ENCODE peak calls at places on chromosomes 6 and 20, in ten cellular contexts. One of them, this sample, is unnamed.

GRCh38 chr20:48425776-48426175 is 402.0 kb downstream of the PREX1 start:
- DNase-seq in activated CD4-positive, alpha-beta T cell treated with anti-CD3 and anti-CD28 coated beads for 4 hours: no peak
- DNase-seq in NCI-H2029 treated with DMSO at 0.1 percent for 48 hours: no peak
- DNase-seq in adrenal gland: no peak
- DNase-seq in AG08396: no peak
- DNase-seq in cardiac fibroblast: no peak
- DNase-seq in DMS153: no peak
- DNase-seq in smooth muscle cell of the brain vasculature: no peak
- DNase-seq in fibroblast of the conjunctiva: no peak
- DNase-seq in activated T-cell treated with anti-CD3 and anti-CD28 coated beads, Interleukin-2, amount 50 U/mL, for 4 hours: no peak
- DNase-seq in this sample: no peak

GRCh38 chr20:17445561-17445960 is 85.6 kb downstream of the BFSP1 start:
- DNase-seq in fibroblast of the conjunctiva: no peak
- DNase-seq in DMS153: no peak
- DNase-seq in AG08396: no peak
- DNase-seq in activated T-cell treated with anti-CD3 and anti-CD28 coated beads, Interleukin-2, amount 50 U/mL, for 4 hours: no peak
- DNase-seq in adrenal gland: peak
- DNase-seq in activated CD4-positive, alpha-beta T cell treated with anti-CD3 and anti-CD28 coated beads for 4 hours: no peak
- DNase-seq in cardiac fibroblast: no peak
- DNase-seq in NCI-H2029 treated with DMSO at 0.1 percent for 48 hours: no peak
- DNase-seq in smooth muscle cell of the brain vasculature: no peak
- DNase-seq in this sample: no peak

GRCh38 chr20:36541227-36542018 is at the start of gene MYL9:
- DNase-seq in adrenal gland: peak
- DNase-seq in DMS153: no peak
- DNase-seq in activated CD4-positive, alpha-beta T cell treated with anti-CD3 and anti-CD28 coated beads for 4 hours: peak
- DNase-seq in activated T-cell treated with anti-CD3 and anti-CD28 coated beads, Interleukin-2, amount 50 U/mL, for 4 hours: no peak
- DNase-seq in AG08396: peak
- DNase-seq in fibroblast of the conjunctiva: peak
- DNase-seq in smooth muscle cell of the brain vasculature: no peak
- DNase-seq in cardiac fibroblast: peak
- DNase-seq in NCI-H2029 treated with DMSO at 0.1 percent for 48 hours: no peak
- DNase-seq in this sample: no peak

GRCh38 chr20:2130062-2130591 is 28.5 kb downstream of the STK35 start:
- DNase-seq in AG08396: no peak
- DNase-seq in activated CD4-positive, alpha-beta T cell treated with anti-CD3 and anti-CD28 coated beads for 4 hours: no peak
- DNase-seq in NCI-H2029 treated with DMSO at 0.1 percent for 48 hours: no peak
- DNase-seq in activated T-cell treated with anti-CD3 and anti-CD28 coated beads, Interleukin-2, amount 50 U/mL, for 4 hours: no peak
- DNase-seq in fibroblast of the conjunctiva: no peak
- DNase-seq in adrenal gland: no peak
- DNase-seq in smooth muscle cell of the brain vasculature: no peak
- DNase-seq in cardiac fibroblast: peak
- DNase-seq in DMS153: no peak
- DNase-seq in this sample: no peak

GRCh38 chr6:34656378-34657036 is 40.1 kb downstream of the ILRUN start:
- DNase-seq in cardiac fibroblast: peak
- DNase-seq in DMS153: peak
- DNase-seq in activated T-cell treated with anti-CD3 and anti-CD28 coated beads, Interleukin-2, amount 50 U/mL, for 4 hours: no peak
- DNase-seq in fibroblast of the conjunctiva: no peak
- DNase-seq in activated CD4-positive, alpha-beta T cell treated with anti-CD3 and anti-CD28 coated beads for 4 hours: peak
- DNase-seq in AG08396: peak
- DNase-seq in NCI-H2029 treated with DMSO at 0.1 percent for 48 hours: peak
- DNase-seq in adrenal gland: no peak
- DNase-seq in smooth muscle cell of the brain vasculature: no peak
- DNase-seq in this sample: peak

GRCh38 chr20:50673146-50673830 is 18.1 kb downstream of the RIPOR3 start:
- DNase-seq in fibroblast of the conjunctiva: no peak
- DNase-seq in smooth muscle cell of the brain vasculature: no peak
- DNase-seq in DMS153: no peak
- DNase-seq in activated CD4-positive, alpha-beta T cell treated with anti-CD3 and anti-CD28 coated beads for 4 hours: no peak
- DNase-seq in adrenal gland: peak
- DNase-seq in NCI-H2029 treated with DMSO at 0.1 percent for 48 hours: no peak
- DNase-seq in activated T-cell treated with anti-CD3 and anti-CD28 coated beads, Interleukin-2, amount 50 U/mL, for 4 hours: no peak
- DNase-seq in cardiac fibroblast: no peak
- DNase-seq in AG08396: no peak
- DNase-seq in this sample: no peak

GRCh38 chr20:17381701-17382100 is 149.5 kb downstream of the BFSP1 start:
- DNase-seq in AG08396: no peak
- DNase-seq in fibroblast of the conjunctiva: no peak
- DNase-seq in activated CD4-positive, alpha-beta T cell treated with anti-CD3 and anti-CD28 coated beads for 4 hours: no peak
- DNase-seq in adrenal gland: no peak
- DNase-seq in smooth muscle cell of the brain vasculature: no peak
- DNase-seq in DMS153: no peak
- DNase-seq in activated T-cell treated with anti-CD3 and anti-CD28 coated beads, Interleukin-2, amount 50 U/mL, for 4 hours: no peak
- DNase-seq in NCI-H2029 treated with DMSO at 0.1 percent for 48 hours: no peak
- DNase-seq in cardiac fibroblast: no peak
- DNase-seq in this sample: no peak

GRCh38 chr20:47272893-47273590 is 83.5 kb downstream of the ZMYND8 start:
- DNase-seq in activated CD4-positive, alpha-beta T cell treated with anti-CD3 and anti-CD28 coated beads for 4 hours: peak
- DNase-seq in DMS153: peak
- DNase-seq in smooth muscle cell of the brain vasculature: peak
- DNase-seq in NCI-H2029 treated with DMSO at 0.1 percent for 48 hours: peak
- DNase-seq in activated T-cell treated with anti-CD3 and anti-CD28 coated beads, Interleukin-2, amount 50 U/mL, for 4 hours: peak
- DNase-seq in adrenal gland: peak
- DNase-seq in cardiac fibroblast: peak
- DNase-seq in AG08396: peak
- DNase-seq in fibroblast of the conjunctiva: peak
- DNase-seq in this sample: peak

GRCh38 chr6:95091823-95092436 is 485.4 kb upstream of the MANEA start:
- DNase-seq in activated T-cell treated with anti-CD3 and anti-CD28 coated beads, Interleukin-2, amount 50 U/mL, for 4 hours: no peak
- DNase-seq in cardiac fibroblast: peak
- DNase-seq in smooth muscle cell of the brain vasculature: peak
- DNase-seq in NCI-H2029 treated with DMSO at 0.1 percent for 48 hours: peak
- DNase-seq in fibroblast of the conjunctiva: peak
- DNase-seq in adrenal gland: no peak
- DNase-seq in DMS153: peak
- DNase-seq in activated CD4-positive, alpha-beta T cell treated with anti-CD3 and anti-CD28 coated beads for 4 hours: no peak
- DNase-seq in AG08396: peak
- DNase-seq in this sample: peak

GRCh38 chr20:20203784-20204183 is 151.5 kb downstream of the CFAP61 start:
- DNase-seq in smooth muscle cell of the brain vasculature: no peak
- DNase-seq in activated CD4-positive, alpha-beta T cell treated with anti-CD3 and anti-CD28 coated beads for 4 hours: no peak
- DNase-seq in activated T-cell treated with anti-CD3 and anti-CD28 coated beads, Interleukin-2, amount 50 U/mL, for 4 hours: no peak
- DNase-seq in cardiac fibroblast: no peak
- DNase-seq in DMS153: peak
- DNase-seq in AG08396: no peak
- DNase-seq in fibroblast of the conjunctiva: no peak
- DNase-seq in NCI-H2029 treated with DMSO at 0.1 percent for 48 hours: peak
- DNase-seq in adrenal gland: no peak
- DNase-seq in this sample: no peak

GRCh38 chr6:28907394-28907793 is 16.4 kb downstream of the TRIM27 start:
- DNase-seq in AG08396: peak
- DNase-seq in activated T-cell treated with anti-CD3 and anti-CD28 coated beads, Interleukin-2, amount 50 U/mL, for 4 hours: no peak
- DNase-seq in smooth muscle cell of the brain vasculature: no peak
- DNase-seq in NCI-H2029 treated with DMSO at 0.1 percent for 48 hours: no peak
- DNase-seq in adrenal gland: no peak
- DNase-seq in activated CD4-positive, alpha-beta T cell treated with anti-CD3 and anti-CD28 coated beads for 4 hours: no peak
- DNase-seq in cardiac fibroblast: peak
- DNase-seq in fibroblast of the conjunctiva: no peak
- DNase-seq in DMS153: no peak
- DNase-seq in this sample: no peak

GRCh38 chr6:26268659-26269402 is 96.2 kb upstream of the BTN3A2 start:
- DNase-seq in adrenal gland: no peak
- DNase-seq in activated CD4-positive, alpha-beta T cell treated with anti-CD3 and anti-CD28 coated beads for 4 hours: no peak
- DNase-seq in cardiac fibroblast: peak
- DNase-seq in smooth muscle cell of the brain vasculature: no peak
- DNase-seq in fibroblast of the conjunctiva: no peak
- DNase-seq in AG08396: no peak
- DNase-seq in activated T-cell treated with anti-CD3 and anti-CD28 coated beads, Interleukin-2, amount 50 U/mL, for 4 hours: no peak
- DNase-seq in NCI-H2029 treated with DMSO at 0.1 percent for 48 hours: peak
- DNase-seq in DMS153: peak
- DNase-seq in this sample: peak

GRCh38 chr6:80210618-80211017 is 104.1 kb downstream of the BCKDHB start:
- DNase-seq in activated T-cell treated with anti-CD3 and anti-CD28 coated beads, Interleukin-2, amount 50 U/mL, for 4 hours: no peak
- DNase-seq in smooth muscle cell of the brain vasculature: no peak
- DNase-seq in fibroblast of the conjunctiva: no peak
- DNase-seq in adrenal gland: no peak
- DNase-seq in activated CD4-positive, alpha-beta T cell treated with anti-CD3 and anti-CD28 coated beads for 4 hours: no peak
- DNase-seq in cardiac fibroblast: peak
- DNase-seq in AG08396: no peak
- DNase-seq in DMS153: no peak
- DNase-seq in NCI-H2029 treated with DMSO at 0.1 percent for 48 hours: no peak
- DNase-seq in this sample: no peak

GRCh38 chr20:5001174-5002076 is at the start of gene SLC23A2:
- DNase-seq in fibroblast of the conjunctiva: no peak
- DNase-seq in AG08396: peak
- DNase-seq in adrenal gland: peak
- DNase-seq in activated CD4-positive, alpha-beta T cell treated with anti-CD3 and anti-CD28 coated beads for 4 hours: peak
- DNase-seq in cardiac fibroblast: peak
- DNase-seq in smooth muscle cell of the brain vasculature: no peak
- DNase-seq in activated T-cell treated with anti-CD3 and anti-CD28 coated beads, Interleukin-2, amount 50 U/mL, for 4 hours: peak
- DNase-seq in DMS153: no peak
- DNase-seq in NCI-H2029 treated with DMSO at 0.1 percent for 48 hours: no peak
- DNase-seq in this sample: peak

GRCh38 chr6:109178921-109179320 is 83.6 kb downstream of the CEP57L1 start:
- DNase-seq in fibroblast of the conjunctiva: no peak
- DNase-seq in activated CD4-positive, alpha-beta T cell treated with anti-CD3 and anti-CD28 coated beads for 4 hours: no peak
- DNase-seq in AG08396: no peak
- DNase-seq in adrenal gland: no peak
- DNase-seq in DMS153: no peak
- DNase-seq in NCI-H2029 treated with DMSO at 0.1 percent for 48 hours: no peak
- DNase-seq in smooth muscle cell of the brain vasculature: no peak
- DNase-seq in cardiac fibroblast: no peak
- DNase-seq in activated T-cell treated with anti-CD3 and anti-CD28 coated beads, Interleukin-2, amount 50 U/mL, for 4 hours: no peak
- DNase-seq in this sample: no peak

GRCh38 chr6:87846446-87846845 is 144.4 kb upstream of the AKIRIN2 start:
- DNase-seq in cardiac fibroblast: no peak
- DNase-seq in DMS153: no peak
- DNase-seq in adrenal gland: no peak
- DNase-seq in smooth muscle cell of the brain vasculature: no peak
- DNase-seq in activated CD4-positive, alpha-beta T cell treated with anti-CD3 and anti-CD28 coated beads for 4 hours: no peak
- DNase-seq in activated T-cell treated with anti-CD3 and anti-CD28 coated beads, Interleukin-2, amount 50 U/mL, for 4 hours: no peak
- DNase-seq in AG08396: no peak
- DNase-seq in fibroblast of the conjunctiva: no peak
- DNase-seq in NCI-H2029 treated with DMSO at 0.1 percent for 48 hours: no peak
- DNase-seq in this sample: no peak

GRCh38 chr6:45388328-45388727 is 10.6 kb upstream of the SUPT3H start:
- DNase-seq in AG08396: peak
- DNase-seq in fibroblast of the conjunctiva: no peak
- DNase-seq in activated T-cell treated with anti-CD3 and anti-CD28 coated beads, Interleukin-2, amount 50 U/mL, for 4 hours: no peak
- DNase-seq in cardiac fibroblast: peak
- DNase-seq in activated CD4-positive, alpha-beta T cell treated with anti-CD3 and anti-CD28 coated beads for 4 hours: no peak
- DNase-seq in NCI-H2029 treated with DMSO at 0.1 percent for 48 hours: no peak
- DNase-seq in DMS153: no peak
- DNase-seq in smooth muscle cell of the brain vasculature: no peak
- DNase-seq in adrenal gland: no peak
- DNase-seq in this sample: no peak

GRCh38 chr20:48722002-48722731 is 105.6 kb downstream of the PREX1 start:
- DNase-seq in fibroblast of the conjunctiva: no peak
- DNase-seq in cardiac fibroblast: peak
- DNase-seq in AG08396: no peak
- DNase-seq in NCI-H2029 treated with DMSO at 0.1 percent for 48 hours: no peak
- DNase-seq in activated CD4-positive, alpha-beta T cell treated with anti-CD3 and anti-CD28 coated beads for 4 hours: no peak
- DNase-seq in DMS153: no peak
- DNase-seq in smooth muscle cell of the brain vasculature: no peak
- DNase-seq in adrenal gland: peak
- DNase-seq in activated T-cell treated with anti-CD3 and anti-CD28 coated beads, Interleukin-2, amount 50 U/mL, for 4 hours: no peak
- DNase-seq in this sample: peak

GRCh38 chr20:47999166-47999565 is 213.9 kb upstream of the SULF2 start:
- DNase-seq in fibroblast of the conjunctiva: no peak
- DNase-seq in smooth muscle cell of the brain vasculature: no peak
- DNase-seq in DMS153: no peak
- DNase-seq in activated T-cell treated with anti-CD3 and anti-CD28 coated beads, Interleukin-2, amount 50 U/mL, for 4 hours: no peak
- DNase-seq in activated CD4-positive, alpha-beta T cell treated with anti-CD3 and anti-CD28 coated beads for 4 hours: no peak
- DNase-seq in NCI-H2029 treated with DMSO at 0.1 percent for 48 hours: no peak
- DNase-seq in AG08396: no peak
- DNase-seq in adrenal gland: no peak
- DNase-seq in cardiac fibroblast: peak
- DNase-seq in this sample: no peak

GRCh38 chr6:111564482-111564945 is 41.2 kb downstream of the TRAF3IP2 start:
- DNase-seq in activated CD4-positive, alpha-beta T cell treated with anti-CD3 and anti-CD28 coated beads for 4 hours: no peak
- DNase-seq in DMS153: no peak
- DNase-seq in fibroblast of the conjunctiva: no peak
- DNase-seq in cardiac fibroblast: peak
- DNase-seq in activated T-cell treated with anti-CD3 and anti-CD28 coated beads, Interleukin-2, amount 50 U/mL, for 4 hours: no peak
- DNase-seq in adrenal gland: no peak
- DNase-seq in AG08396: peak
- DNase-seq in smooth muscle cell of the brain vasculature: no peak
- DNase-seq in NCI-H2029 treated with DMSO at 0.1 percent for 48 hours: no peak
- DNase-seq in this sample: peak

GRCh38 chr6:140051521-140052455 is 677.3 kb upstream of the CITED2 start:
- DNase-seq in fibroblast of the conjunctiva: peak
- DNase-seq in DMS153: no peak
- DNase-seq in smooth muscle cell of the brain vasculature: no peak
- DNase-seq in cardiac fibroblast: peak
- DNase-seq in activated T-cell treated with anti-CD3 and anti-CD28 coated beads, Interleukin-2, amount 50 U/mL, for 4 hours: no peak
- DNase-seq in AG08396: peak
- DNase-seq in activated CD4-positive, alpha-beta T cell treated with anti-CD3 and anti-CD28 coated beads for 4 hours: no peak
- DNase-seq in NCI-H2029 treated with DMSO at 0.1 percent for 48 hours: no peak
- DNase-seq in adrenal gland: no peak
- DNase-seq in this sample: no peak

GRCh38 chr6:28357036-28357435 is 7.3 kb downstream of the ZKSCAN3 start:
- DNase-seq in smooth muscle cell of the brain vasculature: no peak
- DNase-seq in adrenal gland: no peak
- DNase-seq in AG08396: no peak
- DNase-seq in NCI-H2029 treated with DMSO at 0.1 percent for 48 hours: no peak
- DNase-seq in DMS153: no peak
- DNase-seq in activated CD4-positive, alpha-beta T cell treated with anti-CD3 and anti-CD28 coated beads for 4 hours: no peak
- DNase-seq in cardiac fibroblast: no peak
- DNase-seq in fibroblast of the conjunctiva: no peak
- DNase-seq in activated T-cell treated with anti-CD3 and anti-CD28 coated beads, Interleukin-2, amount 50 U/mL, for 4 hours: no peak
- DNase-seq in this sample: no peak

GRCh38 chr20:31516166-31516565 is 1.9 kb downstream of the HM13 start:
- DNase-seq in activated CD4-positive, alpha-beta T cell treated with anti-CD3 and anti-CD28 coated beads for 4 hours: no peak
- DNase-seq in activated T-cell treated with anti-CD3 and anti-CD28 coated beads, Interleukin-2, amount 50 U/mL, for 4 hours: no peak
- DNase-seq in AG08396: no peak
- DNase-seq in fibroblast of the conjunctiva: no peak
- DNase-seq in smooth muscle cell of the brain vasculature: no peak
- DNase-seq in adrenal gland: no peak
- DNase-seq in DMS153: no peak
- DNase-seq in cardiac fibroblast: no peak
- DNase-seq in NCI-H2029 treated with DMSO at 0.1 percent for 48 hours: no peak
- DNase-seq in this sample: no peak

This sample was measured in NB4.